ENCODE peak calls at places on chromosome 3, in seven cellular contexts. E is ELR, F is hypothalamus, K is HuH-7.5, L is NCI-H774, N is nephron progenitor cell, V is GM20000. W is an unnamed sample.

GRCh38 chr3:42501321-42501680 is 1.1 kb upstream of the VIPR1 start:
- DNase-seq in E (no peak), L (no peak), F (no peak), V (no peak), N (peak), K (no peak), W (peak)

GRCh38 chr3:11604139-11604895 is 39.4 kb downstream of the VGLL4 start:
- DNase-seq in N (no peak), E (peak), F (no peak), V (no peak), K (no peak), L (no peak), W (no peak)

GRCh38 chr3:79354179-79354688 is 413.6 kb downstream of the ROBO1 start:
- DNase-seq in V (no peak), K (no peak), E (no peak), L (no peak), F (no peak), N (no peak), W (no peak)

GRCh38 chr3:158918008-158918407 is 116.2 kb downstream of the MFSD1 start:
- DNase-seq in L (peak), V (peak), N (peak), F (peak), K (peak), E (peak), W (peak)

GRCh38 chr3:120072867-120073525 is 21.3 kb downstream of the GSK3B start:
- DNase-seq in F (no peak), L (no peak), V (no peak), N (no peak), K (no peak), E (no peak), W (no peak)

GRCh38 chr3:117600112-117600511 is 890.5 kb downstream of the TUSC7 start:
- DNase-seq in L (no peak), N (no peak), E (no peak), V (no peak), F (no peak), K (no peak), W (no peak)

GRCh38 chr3:5431142-5431541 is 243.6 kb downstream of the EDEM1 start:
- DNase-seq in N (no peak), L (no peak), E (no peak), F (no peak), V (no peak), K (no peak), W (no peak)

GRCh38 chr3:177473184-177473583 is 275.9 kb upstream of the TBL1XR1 start:
- DNase-seq in K (no peak), L (no peak), F (no peak), V (no peak), N (peak), E (no peak), W (no peak)

GRCh38 chr3:27431116-27431515 is 53.1 kb downstream of the SLC4A7 start:
- DNase-seq in N (no peak), F (no peak), K (no peak), E (peak), V (no peak), L (no peak), W (no peak)